ENCODE peak calls at places on chromosomes 16 and 17, in nine cellular contexts. S, K, I, N, W, B, Z, P and A are unnamed samples.

GRCh38 chr17:10614536-10615155 is 42.5 kb downstream of the MYH3 start:
- DNase-seq in S (peak; percentile 77), K (peak; percentile 70), I (no peak), N (no peak), W (peak; percentile 81), B (peak; percentile 38), Z (no peak), P (peak; percentile 36), A (no peak)

GRCh38 chr17:19958023-19958422 is 19.6 kb downstream of the AKAP10 start:
- DNase-seq in S (peak; percentile 76), K (peak; percentile 93), I (no peak), N (no peak), W (peak; percentile 31), B (peak; percentile 93), Z (no peak), P (no peak), A (no peak)

GRCh38 chr16:360698-361336 is 8.3 kb upstream of the AXIN1 start:
- DNase-seq in S (no peak), K (no peak), I (no peak), N (no peak), W (no peak), B (no peak), Z (no peak), P (peak; percentile 5), A (peak; percentile 56)

GRCh38 chr17:16989230-16989952 is 17.5 kb upstream of the TNFRSF13B start:
- DNase-seq in S (no peak), K (no peak), I (peak; percentile 15), N (no peak), W (no peak), B (no peak), Z (peak; percentile 50), P (peak; percentile 73), A (no peak)

GRCh38 chr16:77277571-77277970 is 78.4 kb downstream of the SYCE1L start:
- DNase-seq in S (no peak), K (no peak), I (no peak), N (no peak), W (no peak), B (no peak), Z (no peak), P (no peak), A (no peak)

GRCh38 chr16:56356276-56357241 is 68.8 kb downstream of the AMFR start:
- DNase-seq in S (peak; percentile 91), K (peak; percentile 82), I (peak; percentile 41), N (peak; percentile 40), W (peak; percentile 93), B (peak; percentile 83), Z (peak; percentile 91), P (peak; percentile 81), A (peak; percentile 94)

GRCh38 chr16:52721331-52721730 is 174.4 kb upstream of the TOX3 start:
- DNase-seq in S (no peak), K (no peak), I (no peak), N (no peak), W (no peak), B (no peak), Z (no peak), P (no peak), A (no peak)

GRCh38 chr16:28168991-28169554 is 42.7 kb downstream of the XPO6 start:
- DNase-seq in S (no peak), K (no peak), I (peak; percentile 80), N (peak; percentile 49), W (no peak), B (no peak), Z (no peak), P (no peak), A (no peak)

GRCh38 chr17:142102-142661 is 4.8 kb downstream of the SCGB1C2 start:
- DNase-seq in S (peak; percentile 49), K (peak; percentile 26), I (peak; percentile 37), N (no peak), W (no peak), B (peak; percentile 11), Z (peak; percentile 61), P (no peak), A (peak; percentile 56)

GRCh38 chr16:78184554-78185183 is 85.2 kb downstream of the WWOX start:
- DNase-seq in S (no peak), K (peak; percentile 3), I (no peak), N (no peak), W (no peak), B (peak; percentile 30), Z (no peak), P (no peak), A (no peak)

GRCh38 chr16:48206594-48207242 is 37.4 kb upstream of the LONP2 start:
- DNase-seq in S (no peak), K (peak; percentile 18), I (no peak), N (no peak), W (no peak), B (no peak), Z (no peak), P (no peak), A (no peak)

GRCh38 chr16:50263940-50264929 is 2.1 kb upstream of the ADCY7 start:
- DNase-seq in S (no peak), K (peak; percentile 66), I (no peak), N (no peak), W (no peak), B (no peak), Z (no peak), P (no peak), A (no peak)

GRCh38 chr17:41421116-41421515 is 3.3 kb downstream of the KRT37 start:
- DNase-seq in S (no peak), K (peak; percentile 48), I (no peak), N (no peak), W (no peak), B (no peak), Z (no peak), P (no peak), A (no peak)

GRCh38 chr17:64378890-64379354 is 11.7 kb downstream of the PECAM1 start:
- DNase-seq in S (no peak), K (no peak), I (no peak), N (no peak), W (no peak), B (no peak), Z (no peak), P (peak; percentile 55), A (no peak)

GRCh38 chr17:57356722-57357391 is 100.5 kb downstream of the MSI2 start:
- DNase-seq in S (no peak), K (no peak), I (no peak), N (no peak), W (peak; percentile 74), B (no peak), Z (no peak), P (peak; percentile 45), A (no peak)

GRCh38 chr17:74569001-74569391 is 1.7 kb upstream of the CD300H start:
- DNase-seq in S (no peak), K (no peak), I (no peak), N (no peak), W (no peak), B (no peak), Z (no peak), P (no peak), A (no peak)

GRCh38 chr17:62824290-62825135 is 16.4 kb upstream of the MARCHF10 start:
- DNase-seq in S (peak; percentile 66), K (peak; percentile 99), I (no peak), N (no peak), W (peak; percentile 65), B (peak; percentile 91), Z (no peak), P (no peak), A (no peak)
- H3K4me3 ChIP-seq in S (no peak overlapping the region), K (no peak overlapping the region), I (no peak overlapping the region), N (no peak overlapping the region), W (peak overlapping the region; percentile 27), B (no peak overlapping the region), Z (no peak overlapping the region), P (no peak overlapping the region), A (no peak overlapping the region)

GRCh38 chr17:45320349-45320930 is 3.6 kb upstream of the MAP3K14 start:
- DNase-seq in S (no peak), K (peak; percentile 86), I (no peak), N (no peak), W (no peak), B (peak; percentile 57), Z (no peak), P (no peak), A (no peak)

GRCh38 chr17:45320931-45321461 is 4.2 kb upstream of the MAP3K14 start:
- DNase-seq in S (peak; percentile 94), K (peak; percentile 97), I (no peak), N (no peak), W (no peak), B (peak; percentile 93), Z (no peak), P (no peak), A (no peak)

GRCh38 chr17:45318561-45319230 is 1.9 kb upstream of the MAP3K14 start:
- DNase-seq in S (peak; percentile 33), K (no peak), I (no peak), N (no peak), W (no peak), B (no peak), Z (no peak), P (no peak), A (peak; percentile 18)

GRCh38 chr17:45317113-45317820 is 447 bp upstream of the MAP3K14 start:
- DNase-seq in S (peak; percentile 100), K (peak; percentile 100), I (peak; percentile 99), N (peak; percentile 99), W (peak; percentile 100), B (peak; percentile 100), Z (peak; percentile 100), P (peak; percentile 100), A (peak; percentile 100)

GRCh38 chr17:45319239-45319703 is 2.5 kb upstream of the MAP3K14 start:
- DNase-seq in S (peak; percentile 85), K (no peak), I (no peak), N (no peak), W (no peak), B (peak; percentile 45), Z (no peak), P (no peak), A (no peak)
- H3K4me3 ChIP-seq in S (peak overlapping the region; percentile 2), K (no peak overlapping the region), I (no peak overlapping the region), N (no peak overlapping the region), W (no peak overlapping the region), B (no peak overlapping the region), Z (no peak overlapping the region), P (no peak overlapping the region), A (no peak overlapping the region)

GRCh38 chr17:44785921-44786320 is 27.1 kb downstream of the ADAM11 start:
- DNase-seq in S (no peak), K (no peak), I (no peak), N (no peak), W (no peak), B (no peak), Z (no peak), P (no peak), A (peak; percentile 46)
- H3K4me3 ChIP-seq in S (no peak overlapping the region), K (no peak overlapping the region), I (no peak overlapping the region), N (no peak overlapping the region), W (no peak overlapping the region), B (no peak overlapping the region), Z (no peak overlapping the region), P (no peak overlapping the region), A (no peak overlapping the region)

DNA sequence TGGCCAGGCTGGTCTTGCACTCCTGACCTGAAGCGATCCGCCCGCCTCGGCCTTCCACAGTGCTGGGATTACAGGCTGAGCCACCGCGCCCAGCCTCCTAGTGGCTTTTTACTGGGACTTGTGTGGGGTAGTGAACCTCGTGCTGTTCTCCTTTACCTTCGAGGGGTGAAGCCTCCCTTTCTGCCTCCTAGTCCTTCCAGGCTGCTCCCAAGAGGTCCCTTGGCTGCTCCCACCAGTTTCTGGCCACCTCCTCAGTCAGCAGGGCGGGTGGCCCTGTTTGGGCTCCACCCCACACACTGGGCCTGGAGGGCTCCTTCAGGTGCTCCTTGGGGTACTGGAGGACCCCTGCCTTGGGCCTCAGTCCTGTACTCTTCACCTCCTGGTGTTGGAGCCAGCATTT is 70.9 kb upstream of the ZNF750 start:
- DNase-seq in S (no peak), K (no peak), I (no peak), N (no peak), W (no peak), B (no peak), Z (no peak), P (no peak), A (no peak)
- H3K4me3 ChIP-seq in S (no peak overlapping the region), K (no peak overlapping the region), I (no peak overlapping the region), N (no peak overlapping the region), W (no peak overlapping the region), B (no peak overlapping the region), Z (no peak overlapping the region), P (no peak overlapping the region), A (no peak overlapping the region)